ENCODE peak calls at places on chromosomes 16 and 17, in ten cellular contexts. W, P, Z, D, S, O, L, M, G and V are unnamed samples.
A peak's percentile ranks its signal among the peaks of the same experiment; 100 is the strongest.

GRCh38 chr17:64459284-64459747 is 10.4 kb downstream of the MILR1 start:
- DNase-seq in W (no peak), P (peak; percentile 27), Z (no peak), D (no peak), S (no peak), O (no peak), L (no peak), M (no peak), G (peak; percentile 73), V (peak; percentile 59)

GRCh38 chr16:54651851-54652770 is 278.6 kb upstream of the IRX5 start:
- DNase-seq in W (no peak), P (no peak), Z (no peak), D (no peak), S (no peak), O (no peak), L (no peak), M (no peak), G (peak; percentile 45), V (no peak)

GRCh38 chr17:69552986-69553667 is 138.6 kb downstream of the MAP2K6 start:
- DNase-seq in W (no peak), P (no peak), Z (no peak), D (no peak), S (no peak), O (no peak), L (no peak), M (no peak), G (no peak), V (no peak)

GRCh38 chr16:69217433-69217832 is 30.5 kb downstream of the SNTB2 start:
- DNase-seq in W (no peak), P (no peak), Z (no peak), D (no peak), S (peak; percentile 15), O (no peak), L (no peak), M (no peak), G (no peak), V (no peak)

GRCh38 chr16:85385463-85386331 is 227.4 kb upstream of the GSE1 start:
- DNase-seq in W (no peak), P (no peak), Z (no peak), D (peak; percentile 58), S (no peak), O (peak; percentile 15), L (peak; percentile 8), M (peak; percentile 59), G (no peak), V (no peak)

GRCh38 chr16:80362816-80363215 is 178.0 kb upstream of the DYNLRB2 start:
- DNase-seq in W (no peak), P (no peak), Z (no peak), D (no peak), S (no peak), O (no peak), L (no peak), M (no peak), G (no peak), V (no peak)

GRCh38 chr17:66523378-66524174 is 221.2 kb downstream of the PRKCA start:
- DNase-seq in W (no peak), P (no peak), Z (no peak), D (no peak), S (no peak), O (no peak), L (no peak), M (no peak), G (no peak), V (no peak)

GRCh38 chr16:28189237-28189636 is 22.5 kb downstream of the XPO6 start:
- DNase-seq in W (peak; percentile 63), P (no peak), Z (no peak), D (no peak), S (no peak), O (no peak), L (no peak), M (no peak), G (no peak), V (no peak)

GRCh38 chr17:57481901-57482300 is 225.6 kb downstream of the MSI2 start:
- DNase-seq in W (no peak), P (no peak), Z (no peak), D (peak; percentile 49), S (no peak), O (no peak), L (peak; percentile 72), M (no peak), G (peak; percentile 95), V (no peak)

GRCh38 chr16:23020084-23020483 is 129.2 kb downstream of the USP31 start:
- DNase-seq in W (no peak), P (no peak), Z (no peak), D (peak; percentile 49), S (no peak), O (no peak), L (no peak), M (no peak), G (no peak), V (no peak)

GRCh38 chr17:60305141-60305540 is 86.8 kb downstream of the USP32 start:
- DNase-seq in W (peak; percentile 77), P (no peak), Z (peak; percentile 53), D (no peak), S (no peak), O (no peak), L (no peak), M (no peak), G (peak; percentile 8), V (no peak)

GRCh38 chr16:81920498-81920897 is 90.8 kb downstream of the SDR42E1 start:
- DNase-seq in W (no peak), P (no peak), Z (no peak), D (no peak), S (no peak), O (no peak), L (no peak), M (no peak), G (no peak), V (no peak)

GRCh38 chr16:46607529-46607928 is 13.7 kb downstream of the SHCBP1 start:
- DNase-seq in W (peak; percentile 65), P (no peak), Z (peak; percentile 48), D (peak; percentile 30), S (no peak), O (no peak), L (no peak), M (no peak), G (peak; percentile 79), V (peak; percentile 46)

GRCh38 chr17:17849147-17849820 is 12.5 kb upstream of the SREBF1 start:
- DNase-seq in W (peak; percentile 97), P (peak; percentile 62), Z (no peak), D (peak; percentile 49), S (no peak), O (peak; percentile 55), L (peak; percentile 90), M (peak; percentile 92), G (peak; percentile 15), V (no peak)

GRCh38 chr17:29597361-29598172 is 4.6 kb downstream of the ANKRD13B start:
- DNase-seq in W (no peak), P (no peak), Z (no peak), D (no peak), S (no peak), O (no peak), L (no peak), M (no peak), G (no peak), V (no peak)

GRCh38 chr16:51166116-51166515 is 15.0 kb upstream of the SALL1 start:
- DNase-seq in W (no peak), P (no peak), Z (no peak), D (no peak), S (no peak), O (no peak), L (no peak), M (no peak), G (no peak), V (no peak)

GRCh38 chr17:63694229-63694973 is 5.5 kb downstream of the LIMD2 start:
- DNase-seq in W (peak; percentile 52), P (no peak), Z (peak; percentile 37), D (no peak), S (no peak), O (no peak), L (no peak), M (no peak), G (no peak), V (no peak)

GRCh38 chr16:61681673-61682072 is 354.6 kb downstream of the CDH8 start:
- DNase-seq in W (no peak), P (no peak), Z (no peak), D (no peak), S (no peak), O (no peak), L (no peak), M (no peak), G (no peak), V (no peak)
- H3K27ac ChIP-seq in W (no peak overlapping the region), P (no peak overlapping the region), Z (no peak overlapping the region), D (no peak overlapping the region), S (no peak overlapping the region), O (no peak overlapping the region), L (no peak overlapping the region), M (no peak overlapping the region), G (no peak overlapping the region), V (no peak overlapping the region)

DNA sequence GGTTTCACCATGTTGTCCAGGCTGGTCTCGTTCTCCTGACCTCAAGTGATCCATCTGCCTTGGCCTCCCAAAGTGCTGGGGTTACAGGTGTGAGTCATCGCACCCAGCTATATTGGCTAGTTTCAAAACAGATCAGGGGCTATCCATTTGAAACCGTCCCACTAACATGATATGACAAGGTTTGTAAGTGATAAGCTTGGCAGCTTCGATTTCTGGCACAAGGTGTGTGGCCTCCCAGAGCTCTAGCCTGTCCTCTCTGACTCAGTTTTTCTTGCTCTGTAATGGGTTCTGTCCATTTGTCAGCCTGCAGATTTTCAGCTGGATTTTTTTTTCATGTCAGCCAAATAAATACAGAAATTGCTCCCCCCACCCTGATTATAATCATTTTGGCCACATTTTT is 31.8 kb upstream of the TENT4B start:
- DNase-seq in W (no peak), P (no peak), Z (no peak), D (no peak), S (no peak), O (no peak), L (no peak), M (no peak), G (no peak), V (no peak)
- H3K27ac ChIP-seq in W (no peak overlapping the region), P (no peak overlapping the region), Z (no peak overlapping the region), D (no peak overlapping the region), S (no peak overlapping the region), O (no peak overlapping the region), L (no peak overlapping the region), M (no peak overlapping the region), G (no peak overlapping the region), V (no peak overlapping the region)

DNA sequence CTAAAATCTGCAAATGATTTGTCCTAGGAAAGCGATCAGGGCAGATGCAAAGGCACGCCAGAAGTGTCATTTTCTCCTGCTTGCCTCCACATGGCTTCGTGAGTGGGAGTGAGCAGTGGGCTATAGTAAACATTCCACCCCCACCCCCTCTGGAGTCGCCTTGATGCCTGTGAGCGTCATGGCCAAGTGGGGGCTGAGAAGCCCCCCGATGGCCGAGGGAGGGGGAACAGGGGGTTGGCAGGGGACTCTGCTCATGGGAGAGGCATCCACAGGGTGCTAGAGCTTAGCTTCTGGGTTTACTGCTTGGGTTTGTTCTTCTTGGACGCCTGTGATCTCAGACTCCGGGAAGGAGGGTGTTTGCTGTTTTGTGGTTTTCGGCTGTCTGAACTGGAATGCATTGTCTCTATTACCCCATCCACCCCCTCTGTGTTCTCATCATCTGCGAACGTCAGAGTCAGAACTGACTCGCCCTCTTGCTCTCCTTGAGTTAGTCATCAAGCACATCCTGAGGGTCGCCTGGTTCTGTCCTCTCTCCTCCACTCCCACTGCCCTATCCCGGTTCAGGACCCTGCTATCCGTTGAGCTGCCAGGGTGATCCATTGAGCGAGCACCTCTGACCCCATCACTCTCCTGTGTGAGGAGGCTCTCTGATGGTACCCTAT is 15.4 kb downstream of the TNS4 start:
- DNase-seq in W (no peak), P (no peak), Z (no peak), D (no peak), S (peak; percentile 51), O (no peak), L (no peak), M (no peak), G (peak; percentile 72), V (peak; percentile 88)
- H3K27ac ChIP-seq in W (no peak overlapping the region), P (peak overlapping the region; percentile 65), Z (no peak overlapping the region), D (peak overlapping the region; percentile 32), S (no peak overlapping the region), O (peak overlapping the region; percentile 82), L (peak overlapping the region; percentile 85), M (peak overlapping the region; percentile 58), G (peak overlapping the region; percentile 50), V (peak overlapping the region; percentile 49)

GRCh38 chr17:80024206-80024972 is 11.3 kb downstream of the TBC1D16 start:
- DNase-seq in W (no peak), P (no peak), Z (no peak), D (no peak), S (no peak), O (no peak), L (no peak), M (no peak), G (no peak), V (no peak)
- H3K27ac ChIP-seq in W (no peak overlapping the region), P (no peak overlapping the region), Z (no peak overlapping the region), D (no peak overlapping the region), S (no peak overlapping the region), O (no peak overlapping the region), L (no peak overlapping the region), M (no peak overlapping the region), G (no peak overlapping the region), V (peak overlapping the region; percentile 20)